ENCODE peak calls at places on chromosomes 2 and 18, in nine cellular contexts. B, S, O, C, Y, D, X, W and M are unnamed samples.

GRCh38 chr18:44229693-44230108 is 451.0 kb upstream of the SETBP1 start:
- DNase-seq in O (peak), B (no peak), S (no peak), X (peak), W (peak), C (no peak), D (no peak), Y (peak), M (no peak)

GRCh38 chr2:71937401-71937800 is 210.3 kb downstream of the CYP26B1 start:
- DNase-seq in X (no peak), W (no peak), Y (no peak), O (no peak), D (no peak), C (no peak), B (no peak), S (no peak), M (no peak)

GRCh38 chr2:18435425-18436037 is 124.9 kb downstream of the RDH14 start:
- DNase-seq in O (peak), W (peak), Y (peak), B (peak), X (no peak), S (peak), D (peak), C (peak), M (peak)

GRCh38 chr2:95299961-95300360 is 2.8 kb downstream of the KCNIP3 start:
- DNase-seq in D (no peak), W (no peak), C (no peak), X (no peak), B (no peak), Y (no peak), O (no peak), S (no peak), M (no peak)

GRCh38 chr18:13801260-13801601 is 22.7 kb upstream of the MC5R start:
- DNase-seq in D (no peak), Y (no peak), X (no peak), O (no peak), S (no peak), B (no peak), W (no peak), C (no peak), M (no peak)

GRCh38 chr2:67879586-67880290 is 183.1 kb downstream of the C1D start:
- DNase-seq in Y (peak), C (no peak), X (no peak), S (no peak), B (no peak), O (peak), W (no peak), D (no peak), M (no peak)

GRCh38 chr2:69565431-69565839 is 78.1 kb downstream of the AAK1 start:
- DNase-seq in B (peak), O (no peak), D (peak), W (peak), X (no peak), Y (no peak), S (peak), C (peak), M (peak)

GRCh38 chr18:78526923-78527775 is 452.5 kb upstream of the SALL3 start:
- DNase-seq in O (no peak), S (no peak), D (no peak), W (no peak), Y (no peak), B (no peak), C (no peak), X (no peak), M (no peak)

GRCh38 chr2:23801396-23801795 is 125.5 kb downstream of the ATAD2B start:
- DNase-seq in D (no peak), S (no peak), O (peak), W (no peak), B (no peak), Y (peak), X (peak), C (no peak), M (no peak)

GRCh38 chr18:77087391-77088141 is 45.0 kb downstream of the MBP start:
- DNase-seq in Y (peak), O (peak), S (peak), C (no peak), W (peak), B (no peak), D (peak), X (no peak), M (no peak)

GRCh38 chr2:36358317-36358659 is 2.7 kb downstream of the CRIM1 start:
- DNase-seq in C (no peak), B (no peak), W (no peak), X (no peak), Y (peak), S (no peak), D (no peak), O (no peak), M (no peak)

GRCh38 chr2:117834992-117835391 is 20.5 kb downstream of the DDX18 start:
- DNase-seq in O (no peak), W (no peak), B (no peak), C (no peak), D (no peak), X (no peak), Y (no peak), S (no peak), M (no peak)

GRCh38 chr2:236703906-236704305 is 134.3 kb downstream of the ACKR3 start:
- DNase-seq in D (no peak), B (no peak), O (no peak), W (no peak), Y (no peak), C (no peak), X (no peak), S (no peak), M (no peak)

GRCh38 chr2:100997509-100998234 is 4.4 kb upstream of the RPL31 start:
- DNase-seq in B (no peak), S (no peak), D (no peak), O (no peak), C (no peak), X (no peak), W (no peak), Y (no peak), M (no peak)
- H3K4me3 ChIP-seq in B (no peak), S (no peak), D (no peak), O (no peak), C (no peak), X (no peak), W (no peak), Y (no peak), M (no peak)

GRCh38 chr2:197675246-197675645 is at the start of gene RFTN2:
- DNase-seq in C (no peak), D (no peak), O (no peak), W (no peak), B (no peak), Y (no peak), S (peak), X (no peak), M (no peak)
- H3K4me3 ChIP-seq in C (no peak), D (no peak), O (peak), W (peak), B (no peak), Y (peak), S (no peak), X (peak), M (no peak)

GRCh38 chr2:40433739-40434138 is 18.2 kb downstream of the SLC8A1 start:
- DNase-seq in Y (no peak), S (no peak), X (no peak), D (no peak), O (no peak), W (no peak), C (no peak), B (no peak), M (no peak)

GRCh38 chr2:40432916-40433315 is 19.0 kb downstream of the SLC8A1 start:
- DNase-seq in Y (peak), X (no peak), B (no peak), S (no peak), D (no peak), W (no peak), C (no peak), O (no peak), M (no peak)

GRCh38 chr2:40436093-40436475 is 15.8 kb downstream of the SLC8A1 start:
- DNase-seq in B (no peak), S (no peak), W (no peak), O (no peak), C (no peak), Y (peak), X (no peak), D (no peak), M (no peak)

GRCh38 chr2:40434638-40435296 is 17.1 kb downstream of the SLC8A1 start:
- DNase-seq in B (no peak), S (peak), W (no peak), Y (peak), D (peak), X (peak), O (peak), C (no peak), M (no peak)

DNA sequence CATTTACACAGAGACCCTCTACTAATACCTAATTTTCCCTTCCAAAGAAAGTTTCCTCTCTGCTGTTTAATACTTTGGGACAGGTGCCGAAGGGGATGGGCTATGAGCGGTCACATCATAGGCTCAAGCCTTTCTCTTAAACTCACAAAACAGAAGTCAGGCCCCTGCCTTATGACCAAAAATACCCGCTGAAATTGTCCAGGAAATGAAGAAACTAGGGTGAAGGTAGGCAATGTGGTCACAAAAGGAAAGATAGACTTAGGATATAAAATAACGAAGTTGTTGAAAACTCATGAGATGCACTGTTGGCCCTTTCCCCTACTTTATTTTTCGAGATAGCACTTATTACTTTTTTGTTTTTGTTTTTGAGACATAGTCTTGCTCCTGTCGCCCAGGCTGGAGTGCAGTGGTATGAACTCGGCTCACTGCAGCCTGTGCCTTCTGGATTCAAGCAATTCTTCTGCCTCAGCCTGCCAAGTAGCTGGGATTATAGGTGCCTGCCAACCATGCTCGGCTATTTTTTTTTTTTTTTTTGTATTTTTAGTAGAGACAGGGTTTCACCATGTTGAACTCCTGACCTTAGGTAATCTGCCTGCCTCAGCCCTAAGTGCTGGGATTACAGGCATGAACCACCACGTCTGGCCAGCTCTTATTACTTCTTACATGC is 16.3 kb downstream of the SLC8A1 start:
- DNase-seq in B (no peak), O (no peak), W (no peak), S (no peak), Y (no peak), C (no peak), D (no peak), X (no peak), M (no peak)
- H3K4me3 ChIP-seq in B (no peak), O (no peak), W (no peak), S (no peak), Y (no peak), C (no peak), D (peak), X (no peak), M (no peak)

GRCh38 chr2:42567389-42567788 is 1.0 kb upstream of the MTA3 start:
- DNase-seq in B (no peak), W (peak), X (peak), D (no peak), O (peak), Y (peak), C (peak), S (no peak), M (peak)
- H3K4me3 ChIP-seq in B (no peak), W (no peak), X (no peak), D (no peak), O (no peak), Y (no peak), C (no peak), S (no peak), M (peak)

DNA sequence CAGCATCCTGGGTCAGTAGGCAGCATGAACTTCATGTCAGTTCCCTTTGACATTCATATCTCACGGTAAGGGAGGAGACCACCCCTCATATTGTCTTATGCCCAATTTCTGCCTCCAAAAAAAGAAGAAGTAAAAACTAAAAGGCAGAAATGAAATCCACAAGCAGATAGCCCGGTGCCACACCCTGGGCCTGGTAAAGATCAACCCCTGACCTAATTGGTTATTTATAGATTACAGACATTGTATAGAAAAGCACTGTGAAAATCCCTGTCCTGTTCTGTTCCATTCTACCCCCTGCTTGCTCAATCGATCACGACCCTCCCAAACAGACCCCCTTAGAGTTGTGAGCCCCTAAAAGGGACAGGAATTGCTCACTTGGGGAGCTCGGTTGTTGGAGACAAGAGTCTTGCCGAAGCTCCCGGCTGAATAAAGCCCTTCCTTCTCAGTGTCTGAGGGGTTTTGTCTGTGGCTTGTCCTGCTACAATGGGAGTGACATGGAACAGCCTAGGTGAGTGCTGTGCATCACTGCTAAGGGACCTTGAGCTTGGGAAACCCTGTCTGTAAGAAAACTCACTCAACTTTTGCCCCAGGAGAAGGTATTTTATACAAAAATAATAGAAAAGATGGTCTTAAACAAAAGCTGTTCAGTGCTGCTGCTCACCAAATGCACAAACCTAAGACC is 11.1 kb downstream of the NDUFV2 start:
- DNase-seq in B (no peak), S (no peak), O (no peak), X (no peak), W (no peak), C (no peak), D (no peak), Y (no peak), M (no peak)
- H3K4me3 ChIP-seq in B (no peak), S (no peak), O (no peak), X (no peak), W (no peak), C (no peak), D (no peak), Y (no peak), M (no peak)

GRCh38 chr2:176156959-176157498 is at the start of gene HOXD3:
- DNase-seq in C (no peak), S (no peak), Y (peak), B (no peak), D (no peak), O (no peak), X (no peak), W (no peak), M (no peak)
- H3K4me3 ChIP-seq in C (no peak), S (no peak), Y (peak), B (no peak), D (no peak), O (no peak), X (peak), W (no peak), M (no peak)